ENCODE peak calls at places on chromosomes 11 and 22, in four cellular contexts. C is stomach; O is activated CD4-positive, alpha-beta T cell treated with anti-CD3 and anti-CD28 coated beads, Interleukin-2, amount 50 U/mL, for 1 hour; G is hippocampal formation. U is an unnamed sample.

GRCh38 chr11:128894685-128895084 is 3.5 kb downstream of the KCNJ5 start:
- DNase-seq in C (peak; percentile 93), O (no peak), G (no peak), U (no peak)

GRCh38 chr11:13287026-13287425 is 9.4 kb downstream of the BMAL1 start:
- DNase-seq in C (no peak), O (no peak), G (no peak), U (no peak)

GRCh38 chr22:46087816-46088277 is 62.5 kb upstream of the PPARA start:
- DNase-seq in C (peak; percentile 88), O (no peak), G (peak; percentile 97), U (peak; percentile 89)

GRCh38 chr11:20005747-20006146 is 154.5 kb downstream of the DBX1 start:
- DNase-seq in C (no peak), O (no peak), G (no peak), U (no peak)

GRCh38 chr22:40922484-40923303 is 28.5 kb upstream of the RBX1 start:
- DNase-seq in C (no peak), O (no peak), G (no peak), U (no peak)

GRCh38 chr22:49583341-49583740 is 244.3 kb downstream of the BRD1 start:
- DNase-seq in C (no peak), O (no peak), G (no peak), U (no peak)

GRCh38 chr22:40463017-40463631 is 92.7 kb downstream of the SGSM3 start:
- DNase-seq in C (no peak), O (peak; percentile 44), G (no peak), U (no peak)

GRCh38 chr11:28666632-28667031 is 558.4 kb downstream of the METTL15 start:
- DNase-seq in C (no peak), O (no peak), G (no peak), U (no peak)

GRCh38 chr11:134913391-134913790 is 501.3 kb upstream of the B3GAT1 start:
- DNase-seq in C (no peak), O (no peak), G (no peak), U (no peak)

GRCh38 chr22:30985561-30986208 is 16.6 kb downstream of the TUG1 start:
- DNase-seq in C (no peak), O (no peak), G (no peak), U (no peak)

GRCh38 chr11:96303067-96303466 is 39.9 kb downstream of the MAML2 start:
- DNase-seq in C (no peak), O (no peak), G (no peak), U (no peak)

GRCh38 chr11:114279778-114280532 is 16.2 kb upstream of the NNMT start:
- DNase-seq in C (no peak), O (no peak), G (no peak), U (no peak)

GRCh38 chr22:17629167-17629489 is 579 bp upstream of the ATP6V1E1 start:
- DNase-seq in C (no peak), O (no peak), G (no peak), U (no peak)

GRCh38 chr11:82733444-82734119 is at the start of gene FAM181B:
- DNase-seq in C (peak; percentile 38), O (peak; percentile 21), G (peak; percentile 81), U (peak; percentile 75)

GRCh38 chr22:48864748-48865147 is 962.9 kb downstream of the BRD1 start:
- DNase-seq in C (no peak), O (no peak), G (no peak), U (no peak)

GRCh38 chr11:26698224-26698623 is 23.6 kb downstream of the SLC5A12 start:
- DNase-seq in C (no peak), O (no peak), G (no peak), U (no peak)

GRCh38 chr11:120304526-120304925 is 20.6 kb upstream of the TLCD5 start:
- DNase-seq in C (no peak), O (no peak), G (no peak), U (no peak)

GRCh38 chr22:30266445-30267381 is at the start of gene OSM:
- DNase-seq in C (peak; percentile 70), O (peak; percentile 55), G (peak; percentile 23), U (no peak)

U was measured in ureter.